ENCODE peak calls at places on chromosomes 12 and 14, in four cellular contexts. One of them, this sample, is unnamed.

GRCh38 chr12:89461190-89461589 is 63.4 kb downstream of the GALNT4 start:
- DNase-seq in RWPE1: no peak
- DNase-seq in endothelial cell: no peak
- DNase-seq in A673: peak; percentile 59
- DNase-seq in this sample: no peak

GRCh38 chr12:31991146-31991545 is 31.9 kb downstream of the RESF1 start:
- DNase-seq in endothelial cell: no peak
- DNase-seq in A673: no peak
- DNase-seq in RWPE1: no peak
- DNase-seq in this sample: no peak

GRCh38 chr14:95269493-95269892 is 50.2 kb downstream of the CLMN start:
- DNase-seq in endothelial cell: no peak
- DNase-seq in RWPE1: no peak
- DNase-seq in A673: no peak
- DNase-seq in this sample: peak; percentile 53

GRCh38 chr12:123140675-123141614 is 9.9 kb downstream of the PITPNM2 start:
- DNase-seq in A673: no peak
- DNase-seq in RWPE1: no peak
- DNase-seq in endothelial cell: no peak
- DNase-seq in this sample: no peak

GRCh38 chr12:52949413-52950331 is 754 bp downstream of the KRT18 start:
- DNase-seq in RWPE1: peak; percentile 95
- DNase-seq in endothelial cell: peak; percentile 59
- DNase-seq in A673: peak; percentile 59
- DNase-seq in this sample: no peak

GRCh38 chr12:111443086-111443485 is 37.4 kb downstream of the SH2B3 start:
- DNase-seq in A673: no peak
- DNase-seq in RWPE1: no peak
- DNase-seq in endothelial cell: no peak
- DNase-seq in this sample: no peak

GRCh38 chr14:63938198-63939005 is 85.6 kb downstream of the SYNE2 start:
- DNase-seq in endothelial cell: no peak
- DNase-seq in RWPE1: no peak
- DNase-seq in A673: no peak
- DNase-seq in this sample: no peak

GRCh38 chr14:105092912-105093425 is 27.7 kb upstream of the GPR132 start:
- DNase-seq in A673: peak; percentile 68
- DNase-seq in endothelial cell: peak; percentile 71
- DNase-seq in RWPE1: peak; percentile 52
- DNase-seq in this sample: peak; percentile 80

GRCh38 chr12:107091989-107092641 is 1.2 kb downstream of the CRY1 start:
- DNase-seq in A673: peak; percentile 97
- DNase-seq in endothelial cell: peak; percentile 60
- DNase-seq in RWPE1: peak; percentile 74
- DNase-seq in this sample: no peak

GRCh38 chr12:105278043-105278697 is 42.2 kb upstream of the APPL2 start:
- DNase-seq in A673: no peak
- DNase-seq in endothelial cell: no peak
- DNase-seq in RWPE1: no peak
- DNase-seq in this sample: no peak

GRCh38 chr12:88553941-88554658 is 26.2 kb downstream of the KITLG start:
- DNase-seq in RWPE1: peak; percentile 8
- DNase-seq in A673: peak; percentile 61
- DNase-seq in endothelial cell: no peak
- DNase-seq in this sample: no peak

GRCh38 chr12:1093166-1093751 is 102.2 kb downstream of the ERC1 start:
- DNase-seq in A673: peak; percentile 79
- DNase-seq in endothelial cell: peak; percentile 61
- DNase-seq in RWPE1: peak; percentile 20
- DNase-seq in this sample: no peak

GRCh38 chr12:122865268-122866231 is 30.3 kb downstream of the HIP1R start:
- DNase-seq in RWPE1: no peak
- DNase-seq in A673: no peak
- DNase-seq in endothelial cell: peak; percentile 62
- DNase-seq in this sample: no peak

GRCh38 chr12:57181072-57181471 is 33.7 kb upstream of the LRP1-AS start:
- DNase-seq in A673: no peak
- DNase-seq in endothelial cell: no peak
- DNase-seq in RWPE1: no peak
- DNase-seq in this sample: no peak

GRCh38 chr12:6493580-6494350 is at the start of gene NCAPD2:
- DNase-seq in RWPE1: peak; percentile 97
- DNase-seq in endothelial cell: peak; percentile 94
- DNase-seq in A673: peak; percentile 99
- DNase-seq in this sample: peak; percentile 95
- TF ChIP-seq CTCF in RWPE1: no peak
- TF ChIP-seq CTCF in endothelial cell: peak; percentile 33
- TF ChIP-seq CTCF in A673: peak; percentile 14
- TF ChIP-seq CTCF in this sample: peak; percentile 71

GRCh38 chr12:4763549-4763948 is 43.3 kb downstream of the GALNT8 start:
- DNase-seq in RWPE1: no peak
- DNase-seq in endothelial cell: peak; percentile 64
- DNase-seq in A673: peak; percentile 65
- DNase-seq in this sample: no peak
- TF ChIP-seq CTCF in RWPE1: no peak
- TF ChIP-seq CTCF in endothelial cell: no peak
- TF ChIP-seq CTCF in A673: peak; percentile 60
- TF ChIP-seq CTCF in this sample: peak; percentile 32

GRCh38 chr12:130666645-130667044 is 49.5 kb downstream of the RIMBP2 start:
- DNase-seq in endothelial cell: no peak
- DNase-seq in A673: no peak
- DNase-seq in RWPE1: no peak
- DNase-seq in this sample: no peak
- TF ChIP-seq CTCF in endothelial cell: no peak
- TF ChIP-seq CTCF in A673: no peak
- TF ChIP-seq CTCF in RWPE1: no peak
- TF ChIP-seq CTCF in this sample: no peak

GRCh38 chr12:113069149-113069548 is 12.6 kb downstream of the DTX1 start:
- DNase-seq in RWPE1: no peak
- DNase-seq in A673: no peak
- DNase-seq in endothelial cell: no peak
- DNase-seq in this sample: no peak

GRCh38 chr12:113068312-113068935 is 11.9 kb downstream of the DTX1 start:
- DNase-seq in RWPE1: no peak
- DNase-seq in A673: no peak
- DNase-seq in endothelial cell: no peak
- DNase-seq in this sample: no peak

GRCh38 chr12:113070117-113070906 is 13.8 kb downstream of the DTX1 start:
- DNase-seq in A673: no peak
- DNase-seq in RWPE1: no peak
- DNase-seq in endothelial cell: no peak
- DNase-seq in this sample: no peak

GRCh38 chr12:113071063-113071426 is 14.5 kb downstream of the DTX1 start:
- DNase-seq in endothelial cell: no peak
- DNase-seq in RWPE1: no peak
- DNase-seq in A673: no peak
- DNase-seq in this sample: no peak

DNA sequence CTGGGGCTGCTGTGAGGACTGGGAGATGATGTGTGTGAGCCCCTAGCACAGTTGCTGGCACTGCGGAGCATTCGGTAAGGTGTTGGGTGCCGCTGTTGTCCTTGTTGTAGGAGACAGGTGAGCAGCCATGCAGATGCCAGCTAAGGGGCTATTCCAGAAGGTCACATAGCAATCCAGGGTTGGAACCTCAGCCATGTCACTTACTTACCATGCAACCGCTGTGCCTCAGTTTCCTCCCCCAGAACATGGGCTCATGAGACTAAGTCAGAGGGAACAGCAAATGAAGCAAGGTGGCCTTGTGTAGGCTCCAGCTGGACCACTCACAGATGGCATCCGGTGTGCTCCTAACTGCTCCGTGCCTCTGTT is 13.2 kb downstream of the DTX1 start:
- DNase-seq in A673: no peak
- DNase-seq in RWPE1: no peak
- DNase-seq in endothelial cell: no peak
- DNase-seq in this sample: no peak
- TF ChIP-seq CTCF in A673: no peak
- TF ChIP-seq CTCF in RWPE1: no peak
- TF ChIP-seq CTCF in endothelial cell: no peak
- TF ChIP-seq CTCF in this sample: no peak

GRCh38 chr14:102779574-102780315 is 2.5 kb downstream of the TRAF3 start:
- DNase-seq in endothelial cell: no peak
- DNase-seq in RWPE1: no peak
- DNase-seq in A673: no peak
- DNase-seq in this sample: no peak
- TF ChIP-seq CTCF in endothelial cell: no peak
- TF ChIP-seq CTCF in RWPE1: no peak
- TF ChIP-seq CTCF in A673: no peak
- TF ChIP-seq CTCF in this sample: no peak

DNA sequence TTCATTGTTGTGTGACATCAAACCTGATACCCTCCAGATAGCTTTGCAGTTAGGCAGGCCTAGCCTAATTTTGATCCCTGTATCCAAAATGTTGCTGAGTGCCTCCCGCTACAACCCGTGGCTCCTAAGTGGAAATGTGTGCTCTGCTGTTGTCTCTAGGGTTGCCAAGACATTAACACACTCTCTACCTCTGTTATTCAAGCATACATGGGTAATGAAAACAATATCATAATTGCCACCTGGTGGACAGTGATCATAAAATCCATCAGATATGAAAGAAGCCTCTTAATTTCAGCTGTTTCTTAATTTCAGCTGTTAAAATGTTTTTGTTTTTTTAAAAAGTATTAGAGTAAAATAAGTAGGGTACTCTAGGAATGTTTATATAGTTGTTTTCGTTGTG is 93.5 kb downstream of the PLEKHA5 start:
- DNase-seq in A673: peak; percentile 23
- DNase-seq in endothelial cell: no peak
- DNase-seq in RWPE1: peak; percentile 30
- DNase-seq in this sample: no peak
- TF ChIP-seq CTCF in A673: peak; percentile 44
- TF ChIP-seq CTCF in endothelial cell: peak; percentile 48
- TF ChIP-seq CTCF in RWPE1: no peak
- TF ChIP-seq CTCF in this sample: peak; percentile 57

GRCh38 chr14:68780358-68781160 is 12.3 kb downstream of the ZFP36L1 start:
- DNase-seq in A673: no peak
- DNase-seq in RWPE1: no peak
- DNase-seq in endothelial cell: no peak
- DNase-seq in this sample: peak; percentile 67
- TF ChIP-seq CTCF in A673: no peak
- TF ChIP-seq CTCF in RWPE1: no peak
- TF ChIP-seq CTCF in endothelial cell: no peak
- TF ChIP-seq CTCF in this sample: no peak

DNA sequence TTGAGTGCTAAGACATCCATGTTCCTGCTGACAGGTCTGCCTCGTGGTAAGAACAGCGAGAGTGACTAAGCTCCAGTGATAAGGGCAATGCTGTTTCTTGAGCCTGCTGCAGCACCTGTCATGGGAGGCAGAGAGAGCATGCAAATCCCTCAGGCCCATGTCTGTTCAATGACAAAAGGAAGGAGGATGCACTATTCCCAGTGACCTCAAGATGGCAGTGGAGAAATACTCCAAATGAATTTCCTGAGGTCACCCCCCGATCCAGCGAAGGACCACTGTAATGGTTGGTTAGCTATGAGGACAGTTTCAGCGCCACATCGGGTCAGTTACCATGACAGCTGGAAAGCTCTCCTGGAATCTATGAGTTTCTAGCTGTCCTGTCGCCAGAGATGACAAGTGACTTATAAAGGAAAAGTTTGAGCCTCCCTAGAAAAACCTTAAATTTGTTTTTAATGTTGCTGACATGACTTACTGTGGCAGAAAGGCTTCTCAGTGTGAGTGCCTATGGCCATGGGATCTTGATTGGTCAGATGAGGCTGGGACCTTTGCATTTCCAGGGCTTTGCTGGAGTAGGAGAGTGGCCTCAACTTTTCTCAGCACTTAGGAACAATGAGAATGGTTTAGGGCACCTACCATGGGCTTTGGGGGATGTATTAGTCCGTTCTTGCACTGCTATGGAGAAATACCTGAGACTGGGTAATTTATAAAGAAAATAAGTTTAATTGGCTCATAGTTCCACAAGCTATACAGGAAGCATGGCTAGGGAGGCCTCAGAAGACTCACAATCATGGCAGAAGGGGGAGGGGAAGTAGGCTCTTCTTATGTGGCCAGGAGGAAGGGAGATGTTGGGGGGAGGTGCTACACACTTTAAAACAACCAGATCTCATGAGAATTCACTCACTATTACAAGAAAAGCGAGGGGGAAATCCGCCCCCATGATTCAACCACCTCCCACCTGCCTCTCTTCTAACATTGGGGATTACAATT is 88.0 kb upstream of the TMEM260 start:
- DNase-seq in A673: peak; percentile 90
- DNase-seq in endothelial cell: peak; percentile 69
- DNase-seq in RWPE1: peak; percentile 23
- DNase-seq in this sample: no peak
- TF ChIP-seq CTCF in A673: peak; percentile 85
- TF ChIP-seq CTCF in endothelial cell: peak; percentile 71
- TF ChIP-seq CTCF in RWPE1: peak; percentile 77
- TF ChIP-seq CTCF in this sample: peak; percentile 82

GRCh38 chr12:28851781-28852180 is 297.3 kb upstream of the FAR2 start:
- DNase-seq in A673: no peak
- DNase-seq in RWPE1: no peak
- DNase-seq in endothelial cell: no peak
- DNase-seq in this sample: no peak
- TF ChIP-seq CTCF in A673: no peak
- TF ChIP-seq CTCF in RWPE1: no peak
- TF ChIP-seq CTCF in endothelial cell: no peak
- TF ChIP-seq CTCF in this sample: no peak